ENCODE peak calls at places on chromosome 12, in four cellular contexts. N is K562, D is HEK293T, T is HepG2. A is an unnamed sample.

GRCh38 chr12:84913151-84913550 is 552 bp upstream of the SLC6A15 start:
- DNase-seq in D (peak), T (no peak), N (no peak), A (no peak)

GRCh38 chr12:105506678-105507310 is 176.3 kb downstream of the C12orf75 start:
- DNase-seq in D (no peak), N (no peak), T (no peak), A (no peak)

GRCh38 chr12:111773801-111774551 is 7.2 kb downstream of the ALDH2 start:
- DNase-seq in N (no peak), T (peak), D (no peak), A (no peak)

GRCh38 chr12:26863515-26863914 is 30.5 kb upstream of the ITPR2 start:
- DNase-seq in N (no peak), T (no peak), D (no peak), A (no peak)

GRCh38 chr12:59708484-59708883 is 112.7 kb downstream of the SLC16A7 start:
- DNase-seq in D (no peak), N (no peak), T (no peak), A (no peak)

GRCh38 chr12:6335451-6336078 is 6.3 kb downstream of the TNFRSF1A start:
- DNase-seq in T (peak), N (peak), D (peak), A (peak)

GRCh38 chr12:16670456-16671050 is 64.6 kb upstream of the LMO3 start:
- DNase-seq in N (no peak), D (no peak), T (no peak), A (no peak)

GRCh38 chr12:49260165-49260564 is 4.7 kb upstream of the TUBA1C start:
- DNase-seq in N (no peak), T (no peak), D (no peak), A (no peak)

GRCh38 chr12:47509398-47509851 is 196.4 kb downstream of the RPAP3 start:
- DNase-seq in D (no peak), T (no peak), N (no peak), A (no peak)

GRCh38 chr12:74889563-74890236 is 319.9 kb downstream of the KCNC2 start:
- DNase-seq in D (no peak), T (no peak), N (no peak), A (no peak)

GRCh38 chr12:115464008-115464672 is 780.2 kb upstream of the TBX3 start:
- DNase-seq in D (no peak), N (no peak), T (no peak), A (no peak)

GRCh38 chr12:21773263-21773741 is 1.2 kb downstream of the KCNJ8 start:
- DNase-seq in D (peak), T (no peak), N (peak), A (no peak)

GRCh38 chr12:99476956-99477355 is 170.6 kb upstream of the GARIN6 start:
- DNase-seq in N (no peak), D (no peak), T (no peak), A (no peak)
- TF ChIP-seq TARDBP in N (no peak), D (no peak), T (no peak), A (no peak)

GRCh38 chr12:43692064-43692463 is 66.5 kb downstream of the PUS7L start:
- DNase-seq in T (no peak), N (peak), D (no peak), A (no peak)
- TF ChIP-seq TARDBP in T (no peak), N (no peak), D (no peak), A (no peak)

GRCh38 chr12:33438025-33438772 is 1.4 kb downstream of the SYT10 start:
- DNase-seq in D (no peak), T (no peak), N (peak), A (no peak)

GRCh38 chr12:33440477-33440876 is 858 bp upstream of the SYT10 start:
- DNase-seq in N (no peak), D (no peak), T (no peak), A (no peak)

GRCh38 chr12:33437598-33437997 is 2.0 kb downstream of the SYT10 start:
- DNase-seq in N (peak), D (no peak), T (no peak), A (no peak)

GRCh38 chr12:33438890-33439586 is 581 bp downstream of the SYT10 start:
- DNase-seq in T (no peak), D (no peak), N (peak), A (no peak)

DNA sequence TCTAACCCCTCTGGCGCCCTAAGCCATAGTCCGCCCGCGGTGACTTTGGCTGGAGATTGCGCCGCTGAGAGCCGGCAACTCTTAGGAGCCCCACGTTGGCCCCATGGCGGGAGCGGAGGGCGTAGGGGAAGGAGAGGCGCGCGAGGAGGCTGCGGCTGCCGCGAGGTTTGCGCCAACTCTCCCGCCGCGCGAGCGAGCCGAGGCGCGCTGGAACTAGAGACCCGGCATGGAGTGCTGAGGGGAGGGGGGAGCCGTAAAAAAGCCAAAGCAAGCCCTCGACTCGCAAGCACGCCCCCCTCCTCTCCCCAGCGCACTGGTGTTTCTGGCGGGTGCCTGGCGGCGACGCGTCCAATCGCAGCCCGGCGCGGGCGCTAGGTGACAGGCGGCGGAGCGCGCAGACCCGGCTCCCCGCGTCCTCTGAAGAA is at the start of gene SYT10:
- DNase-seq in N (peak), D (no peak), T (no peak), A (no peak)
- TF ChIP-seq TARDBP in N (no peak), D (no peak), T (no peak), A (no peak)

DNA sequence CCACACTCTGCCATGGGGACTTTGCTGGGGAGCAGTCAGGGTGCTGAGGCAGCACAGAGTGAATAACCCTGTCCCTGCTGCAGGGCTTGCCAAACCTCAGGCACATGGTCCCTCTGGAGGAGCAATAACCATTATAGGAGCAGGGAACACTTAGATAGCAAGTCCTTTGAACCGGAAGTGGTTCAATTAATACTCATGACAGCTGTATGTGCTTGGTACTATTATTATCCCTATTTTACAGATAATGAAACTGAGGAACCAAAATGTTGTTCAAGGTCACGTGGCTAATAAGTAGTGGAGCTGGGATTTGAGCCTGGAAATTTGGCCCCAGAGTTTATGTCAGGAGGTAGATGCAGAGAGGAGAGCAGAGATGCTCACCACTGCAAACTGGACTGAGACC is 49.0 kb downstream of the RFX4 start:
- DNase-seq in N (no peak), T (no peak), D (no peak), A (no peak)
- TF ChIP-seq TARDBP in N (no peak), T (no peak), D (no peak), A (no peak)

DNA sequence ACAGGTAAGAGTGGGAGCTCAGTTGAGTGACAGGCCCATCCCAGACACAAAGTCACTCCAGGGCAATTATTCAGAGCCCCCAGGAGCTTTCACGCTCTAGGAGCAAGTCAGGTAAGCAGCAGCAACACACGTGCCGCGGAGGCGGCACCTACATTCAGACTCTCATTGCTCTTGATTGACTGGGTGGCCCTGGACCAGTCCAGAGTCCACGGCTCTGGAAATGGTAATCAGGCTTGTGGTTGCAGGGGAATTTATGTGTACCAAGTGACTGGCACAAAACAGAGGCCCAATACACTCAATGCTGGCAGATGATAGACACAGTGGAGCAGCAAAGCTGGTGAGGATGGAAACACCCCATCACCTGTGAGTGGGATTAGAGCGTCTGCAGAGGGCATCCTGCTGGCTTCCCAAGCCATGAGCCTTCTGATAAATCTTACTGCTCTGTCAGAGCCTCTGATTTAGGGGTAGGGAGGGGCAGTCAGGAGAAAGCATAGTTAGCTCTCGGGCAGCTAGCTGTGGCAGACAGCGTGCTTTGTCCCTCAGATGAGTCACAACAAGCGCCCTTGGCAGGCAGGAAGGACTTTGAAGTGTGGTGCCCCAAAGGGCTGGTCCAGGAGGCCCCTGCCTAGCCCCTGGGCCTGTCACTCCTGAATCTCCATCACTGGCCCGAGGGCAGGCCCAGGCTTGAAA is 344.7 kb downstream of the CACNA1C start:
- DNase-seq in T (peak), N (no peak), D (no peak), A (no peak)
- TF ChIP-seq TARDBP in T (no peak), N (no peak), D (no peak), A (no peak)

GRCh38 chr12:122088181-122088810 is 9.7 kb downstream of the MLXIP start:
- DNase-seq in N (no peak), T (no peak), D (no peak), A (no peak)

GRCh38 chr12:122093098-122093883 is 14.7 kb downstream of the MLXIP start:
- DNase-seq in T (no peak), D (no peak), N (no peak), A (no peak)

GRCh38 chr12:122089080-122089479 is 10.5 kb downstream of the MLXIP start:
- DNase-seq in N (no peak), T (no peak), D (no peak), A (no peak)

GRCh38 chr12:122087431-122088180 is 9.1 kb downstream of the MLXIP start:
- DNase-seq in D (no peak), N (no peak), T (no peak), A (no peak)

GRCh38 chr12:122090759-122091535 is 12.4 kb downstream of the MLXIP start:
- DNase-seq in D (no peak), T (no peak), N (no peak), A (no peak)
- TF ChIP-seq TARDBP in D (no peak), T (no peak), N (no peak), A (no peak)

GRCh38 chr12:128914908-128915563 is 61.8 kb downstream of the GLT1D1 start:
- DNase-seq in T (no peak), N (no peak), D (no peak), A (peak)
- TF ChIP-seq TARDBP in T (no peak), N (no peak), D (no peak), A (no peak)